ENCODE peak calls at places on chromosomes 2 and 18, in six cellular contexts. R is ovary; D is CD4-positive, alpha-beta T cell; L is psoas muscle; W is CD8-positive, alpha-beta T cell; A is AG04450. S is an unnamed sample.

GRCh38 chr18:33123852-33124251 is 316.7 kb downstream of the CCDC178 start:
- DNase-seq in W (no peak), L (no peak), R (no peak), A (no peak), D (no peak), S (no peak)

GRCh38 chr2:217979151-217979811 is 23.5 kb downstream of the TNS1 start:
- DNase-seq in W (no peak), D (no peak), L (no peak), R (no peak), A (no peak), S (peak)

GRCh38 chr2:134479696-134480330 is 225.9 kb downstream of the MGAT5 start:
- DNase-seq in L (no peak), D (no peak), A (no peak), W (no peak), R (no peak), S (no peak)

GRCh38 chr18:23067236-23067635 is 68.0 kb upstream of the CABLES1 start:
- DNase-seq in D (no peak), W (no peak), R (no peak), L (no peak), A (no peak), S (no peak)

GRCh38 chr18:23694642-23695430 is 5.6 kb downstream of the LAMA3 start:
- DNase-seq in W (no peak), L (no peak), R (no peak), D (no peak), A (no peak), S (no peak)

GRCh38 chr2:178700922-178701342 is 106.3 kb downstream of the TTN start:
- DNase-seq in R (no peak), L (no peak), W (no peak), D (no peak), A (no peak), S (no peak)

GRCh38 chr2:199310654-199311275 is 147.0 kb downstream of the SATB2 start:
- DNase-seq in W (no peak), A (no peak), L (no peak), D (no peak), R (no peak), S (no peak)

GRCh38 chr2:204344119-204344518 is 201.2 kb upstream of the PARD3B start:
- DNase-seq in L (no peak), D (no peak), A (no peak), W (no peak), R (no peak), S (no peak)

GRCh38 chr2:207200136-207200535 is 34.4 kb upstream of the KLF7 start:
- DNase-seq in L (no peak), A (no peak), D (no peak), W (no peak), R (no peak), S (no peak)

GRCh38 chr2:224027912-224028311 is 11.2 kb downstream of the SERPINE2 start:
- DNase-seq in R (no peak), D (no peak), A (no peak), W (no peak), L (no peak), S (no peak)

GRCh38 chr2:224029876-224030275 is 9.2 kb downstream of the SERPINE2 start:
- DNase-seq in L (no peak), R (no peak), D (no peak), A (no peak), W (no peak), S (no peak)

GRCh38 chr2:224024270-224024669 is 14.8 kb downstream of the SERPINE2 start:
- DNase-seq in A (no peak), D (no peak), W (no peak), L (no peak), R (no peak), S (no peak)

GRCh38 chr2:224025874-224026273 is 13.2 kb downstream of the SERPINE2 start:
- DNase-seq in L (no peak), R (no peak), A (no peak), D (peak), W (peak), S (no peak)

DNA sequence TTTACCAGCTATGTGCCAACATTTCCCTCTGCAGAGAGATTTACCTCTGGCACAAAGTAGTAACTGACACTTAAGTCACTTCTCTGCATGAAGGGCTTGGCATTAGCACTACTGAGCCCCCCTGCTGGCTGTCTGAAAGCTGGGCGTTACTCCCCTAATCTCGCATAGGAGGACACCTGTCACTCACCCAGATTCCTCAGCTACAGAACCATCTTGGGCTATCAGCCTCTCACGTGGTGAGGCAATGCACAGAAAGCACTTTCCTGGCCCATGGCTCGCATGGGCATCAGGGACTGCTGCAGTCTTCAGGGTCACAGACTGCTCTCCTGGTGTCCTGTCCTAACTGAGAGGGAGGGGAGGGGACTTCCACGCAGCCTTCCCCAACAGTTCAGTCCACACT is 12.0 kb downstream of the SERPINE2 start:
- DNase-seq in D (no peak), A (no peak), R (no peak), L (no peak), W (no peak), S (no peak)
- H3K27ac ChIP-seq in D (no peak), A (no peak), R (no peak), L (no peak), W (no peak), S (no peak)

DNA sequence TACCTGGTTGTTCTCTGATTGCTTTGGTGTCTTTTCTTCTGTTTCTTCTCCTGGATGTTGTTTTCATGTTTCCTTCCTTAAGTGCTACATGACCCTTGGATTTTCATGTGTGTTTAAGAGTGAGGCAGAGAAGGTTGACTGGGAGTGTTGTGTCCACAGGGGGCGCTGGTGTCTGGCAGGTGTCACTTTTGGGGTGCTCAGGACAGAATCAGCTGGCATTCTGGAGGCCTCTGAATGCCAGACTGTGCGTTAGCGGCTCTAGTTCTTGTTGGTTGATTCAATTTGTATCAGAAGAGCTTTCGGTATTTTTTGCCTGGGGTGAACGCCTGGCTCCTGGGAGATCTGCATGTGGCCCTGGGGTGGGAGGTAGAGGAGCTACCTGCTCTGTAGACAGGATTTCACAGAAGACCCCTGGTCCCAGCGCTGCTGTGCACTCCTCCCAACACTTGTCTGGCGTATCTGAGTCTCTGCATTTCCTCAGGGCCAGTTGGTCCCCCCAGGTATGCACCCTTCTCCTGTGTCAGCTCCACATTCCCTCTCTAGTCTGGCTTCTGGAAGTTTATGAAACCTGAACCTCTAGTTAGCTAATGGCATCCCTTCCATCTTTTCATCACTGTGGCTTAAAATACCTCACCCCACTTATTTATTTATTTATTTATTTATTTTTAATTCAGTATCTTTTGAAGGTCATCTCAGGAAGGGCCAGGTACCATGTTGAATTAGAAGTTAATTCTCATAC is 1.1 kb downstream of the GREB1 start:
- DNase-seq in R (no peak), D (no peak), W (no peak), L (no peak), A (no peak), S (no peak)
- TF ChIP-seq CTCF in R (no peak), D (no peak), W (no peak), L (peak), A (peak), S (no peak)

GRCh38 chr2:96534701-96535181 is 1.8 kb upstream of the ARID5A start:
- DNase-seq in D (no peak), A (no peak), R (no peak), L (no peak), W (no peak), S (peak)
- H3K27ac ChIP-seq in D (no peak), A (no peak), R (no peak), L (peak), W (no peak), S (no peak)

GRCh38 chr18:12307871-12308385 is at the start of gene TUBB6:
- DNase-seq in A (no peak), W (no peak), L (peak), D (no peak), R (peak), S (peak)
- TF ChIP-seq CTCF in A (no peak), W (no peak), L (no peak), D (no peak), R (no peak), S (no peak)

GRCh38 chr18:70430501-70431173 is 141.8 kb downstream of the SOCS6 start:
- DNase-seq in D (no peak), L (no peak), A (no peak), R (no peak), W (no peak), S (no peak)
- H3K27ac ChIP-seq in D (no peak), L (no peak), A (peak), R (no peak), W (no peak), S (no peak)

GRCh38 chr2:210363876-210364275 is 48.9 kb upstream of the MYL1 start:
- DNase-seq in A (no peak), D (no peak), R (no peak), W (no peak), L (no peak), S (no peak)

GRCh38 chr2:210360412-210360811 is 45.4 kb upstream of the MYL1 start:
- DNase-seq in R (no peak), A (no peak), W (no peak), D (no peak), L (no peak), S (no peak)

GRCh38 chr2:210366675-210367080 is 51.7 kb upstream of the MYL1 start:
- DNase-seq in A (no peak), R (no peak), D (no peak), L (no peak), W (no peak), S (no peak)

GRCh38 chr2:210363261-210363660 is 48.3 kb upstream of the MYL1 start:
- DNase-seq in R (no peak), A (no peak), L (no peak), D (no peak), W (no peak), S (no peak)
- TF ChIP-seq CTCF in R (no peak), A (peak), L (peak), D (no peak), W (no peak), S (no peak)

GRCh38 chr2:225030089-225030653 is 12.1 kb downstream of the DOCK10 start:
- DNase-seq in D (no peak), A (no peak), W (no peak), L (no peak), R (no peak), S (no peak)

GRCh38 chr2:225025917-225026571 is 16.2 kb downstream of the DOCK10 start:
- DNase-seq in L (no peak), R (no peak), W (no peak), A (no peak), D (peak), S (no peak)

GRCh38 chr2:225028572-225028971 is 13.7 kb downstream of the DOCK10 start:
- DNase-seq in R (no peak), A (no peak), D (no peak), L (no peak), W (no peak), S (no peak)

GRCh38 chr2:225030893-225031292 is 11.4 kb downstream of the DOCK10 start:
- DNase-seq in R (no peak), W (no peak), L (no peak), D (no peak), A (no peak), S (no peak)

GRCh38 chr2:225027061-225027762 is 15.1 kb downstream of the DOCK10 start:
- DNase-seq in L (no peak), W (no peak), R (no peak), A (no peak), D (no peak), S (no peak)
- H3K27ac ChIP-seq in L (no peak), W (no peak), R (no peak), A (no peak), D (no peak), S (no peak)

GRCh38 chr2:58130238-58130637 is 83.6 kb downstream of the VRK2 start:
- DNase-seq in W (no peak), R (no peak), D (no peak), L (no peak), A (no peak), S (no peak)

GRCh38 chr2:58127111-58127510 is 80.5 kb downstream of the VRK2 start:
- DNase-seq in A (no peak), W (no peak), R (no peak), D (no peak), L (no peak), S (no peak)

GRCh38 chr2:58135861-58136260 is 89.3 kb downstream of the VRK2 start:
- DNase-seq in D (no peak), A (no peak), R (no peak), W (no peak), L (no peak), S (no peak)

GRCh38 chr2:58133395-58133794 is 86.8 kb downstream of the VRK2 start:
- DNase-seq in R (no peak), L (no peak), D (no peak), W (no peak), A (no peak), S (no peak)

DNA sequence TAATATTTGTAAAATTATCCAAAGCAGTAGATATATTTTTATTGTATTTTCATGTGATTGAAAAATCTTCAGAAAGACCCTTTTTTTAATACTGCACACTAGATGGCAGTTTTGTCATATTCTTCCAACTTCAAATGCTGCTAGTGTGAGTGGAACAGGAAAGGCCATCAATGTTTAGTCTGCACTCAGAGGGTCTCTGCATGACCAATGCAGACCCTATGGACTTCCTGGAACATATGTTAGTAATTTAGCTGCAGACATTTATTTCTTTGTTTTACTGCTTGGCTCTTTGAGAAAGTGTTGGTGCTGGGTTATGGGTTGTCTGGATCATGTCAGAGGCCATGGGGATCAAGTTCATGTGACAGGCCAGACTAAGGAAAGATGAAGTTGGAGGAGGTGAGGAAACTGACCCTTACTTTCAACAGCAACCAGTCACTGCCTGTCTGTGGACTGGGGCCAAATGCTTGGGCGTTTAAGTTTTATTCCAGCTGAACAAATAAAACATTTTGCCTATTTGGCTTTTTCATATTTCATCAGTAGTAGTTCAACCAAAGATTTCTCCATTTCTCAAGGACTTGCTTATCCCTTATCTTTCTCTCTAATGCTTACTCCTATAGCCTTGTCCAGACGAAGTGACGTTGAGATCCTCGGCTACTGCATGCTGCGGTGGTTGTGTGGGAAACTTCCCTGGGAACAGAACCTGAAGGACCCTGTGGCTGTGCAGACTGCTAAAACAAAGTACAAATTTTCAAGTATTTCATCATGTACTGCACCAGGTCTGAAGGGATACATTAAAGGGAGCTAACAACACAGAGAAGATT is 84.8 kb downstream of the VRK2 start:
- DNase-seq in L (no peak), R (peak), W (no peak), D (no peak), A (no peak), S (no peak)
- TF ChIP-seq CTCF in L (no peak), R (no peak), W (no peak), D (no peak), A (peak), S (no peak)

S was measured in spleen.